ENCODE peak calls at places on chromosome 13, in four cellular contexts. B is WTC11, J is MM.1S, Q is endothelial cell of umbilical vein. V is an unnamed sample.

GRCh38 chr13:33218426-33218825 is 67.1 kb downstream of the STARD13 start:
- DNase-seq in B (no peak), J (no peak), Q (no peak), V (no peak)

GRCh38 chr13:58712191-58712590 is 1080.6 kb downstream of the PCDH17 start:
- DNase-seq in Q (no peak), B (peak; percentile 68), J (no peak), V (no peak)

GRCh38 chr13:38849316-38849715 is 141.3 kb downstream of the STOML3 start:
- DNase-seq in B (no peak), Q (no peak), J (no peak), V (no peak)

GRCh38 chr13:101570410-101570809 is 117.9 kb downstream of the ITGBL1 start:
- DNase-seq in J (peak; percentile 9), Q (no peak), B (no peak), V (no peak)

GRCh38 chr13:100075700-100076587 is 12.9 kb upstream of the PCCA start:
- DNase-seq in B (no peak), J (no peak), Q (no peak), V (no peak)

GRCh38 chr13:73551736-73552135 is 492.9 kb downstream of the KLF5 start:
- DNase-seq in J (no peak), B (no peak), Q (no peak), V (no peak)

GRCh38 chr13:110216403-110217041 is 90.4 kb downstream of the COL4A1 start:
- DNase-seq in B (no peak), Q (peak; percentile 65), J (no peak), V (no peak)

GRCh38 chr13:20769091-20769490 is 4.7 kb downstream of the EEF1AKMT1 start:
- DNase-seq in B (no peak), Q (peak; percentile 94), J (no peak), V (no peak)

GRCh38 chr13:102039264-102039663 is 362.6 kb downstream of the FGF14 start:
- DNase-seq in Q (no peak), B (no peak), J (no peak), V (no peak)

GRCh38 chr13:77779461-77780272 is 82.2 kb downstream of the SLAIN1 start:
- DNase-seq in J (peak; percentile 85), Q (peak; percentile 86), B (no peak), V (no peak)

GRCh38 chr13:113387396-113387795 is 23.5 kb upstream of the GRTP1 start:
- DNase-seq in J (no peak), B (no peak), Q (no peak), V (no peak)

GRCh38 chr13:44976196-44976595 is 13.1 kb downstream of the NUFIP1 start:
- DNase-seq in B (no peak), J (no peak), Q (no peak), V (no peak)

GRCh38 chr13:44976949-44977583 is 12.2 kb downstream of the NUFIP1 start:
- DNase-seq in B (no peak), Q (peak; percentile 53), J (no peak), V (no peak)

GRCh38 chr13:44974056-44974798 is 15.0 kb downstream of the NUFIP1 start:
- DNase-seq in J (no peak), Q (peak; percentile 84), B (no peak), V (no peak)

GRCh38 chr13:44972956-44973581 is 16.2 kb downstream of the NUFIP1 start:
- DNase-seq in Q (peak; percentile 40), J (no peak), B (no peak), V (no peak)

DNA sequence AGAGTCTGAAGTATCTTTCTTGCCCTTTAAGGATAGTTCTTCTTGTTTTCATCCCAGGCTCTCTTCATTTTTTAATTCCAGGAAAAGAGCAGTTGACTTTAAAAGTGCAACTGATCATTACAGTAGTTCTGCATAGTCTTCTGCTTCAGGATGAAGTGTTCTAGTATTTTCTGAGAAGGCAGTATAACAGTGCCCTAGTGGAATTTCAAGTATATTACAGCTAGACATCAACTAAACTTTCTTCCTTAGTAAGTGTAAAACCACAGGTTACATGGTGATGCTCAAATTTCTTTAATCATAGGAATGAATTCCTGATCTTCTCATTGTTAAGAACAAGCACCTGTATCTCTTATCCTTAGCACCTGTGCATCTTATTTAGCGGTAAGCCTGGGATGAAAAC is 10.9 kb downstream of the NUFIP1 start:
- DNase-seq in B (no peak), J (no peak), Q (no peak), V (no peak)
- TF ChIP-seq CTCF in B (no peak), J (no peak), Q (no peak), V (peak; percentile 55)

DNA sequence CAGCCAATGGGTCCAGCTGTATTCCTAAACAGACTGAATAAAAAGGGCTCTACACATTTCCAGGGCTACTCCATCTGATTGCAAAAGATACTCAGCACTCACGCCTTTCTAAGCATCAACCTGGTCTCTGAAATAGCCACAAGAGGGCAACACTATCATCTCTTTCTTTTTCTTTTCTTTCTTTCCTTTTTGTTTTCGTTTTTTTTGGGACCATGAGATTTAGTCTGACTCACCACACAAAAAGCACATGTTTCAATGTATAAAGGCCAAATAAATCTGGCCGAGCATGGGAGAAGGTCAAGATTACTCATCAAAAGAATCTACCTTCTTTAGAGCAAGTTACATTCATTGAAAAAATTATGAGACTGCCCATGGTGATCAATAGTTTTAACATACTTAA is 805.6 kb upstream of the ARGLU1 start:
- DNase-seq in Q (peak; percentile 91), J (no peak), B (no peak), V (no peak)
- TF ChIP-seq CTCF in Q (peak; percentile 59), J (peak; percentile 40), B (no peak), V (peak; percentile 77)

GRCh38 chr13:97127842-97128241 is 94.3 kb upstream of the MBNL2 start:
- DNase-seq in J (peak; percentile 12), B (no peak), Q (no peak), V (no peak)

GRCh38 chr13:97122381-97122996 is 99.6 kb upstream of the MBNL2 start:
- DNase-seq in J (no peak), Q (peak; percentile 72), B (no peak), V (no peak)

GRCh38 chr13:97124237-97124636 is 97.9 kb upstream of the MBNL2 start:
- DNase-seq in Q (no peak), J (no peak), B (no peak), V (no peak)

GRCh38 chr13:97125051-97125809 is 96.9 kb upstream of the MBNL2 start:
- DNase-seq in B (peak; percentile 15), Q (no peak), J (no peak), V (no peak)

DNA sequence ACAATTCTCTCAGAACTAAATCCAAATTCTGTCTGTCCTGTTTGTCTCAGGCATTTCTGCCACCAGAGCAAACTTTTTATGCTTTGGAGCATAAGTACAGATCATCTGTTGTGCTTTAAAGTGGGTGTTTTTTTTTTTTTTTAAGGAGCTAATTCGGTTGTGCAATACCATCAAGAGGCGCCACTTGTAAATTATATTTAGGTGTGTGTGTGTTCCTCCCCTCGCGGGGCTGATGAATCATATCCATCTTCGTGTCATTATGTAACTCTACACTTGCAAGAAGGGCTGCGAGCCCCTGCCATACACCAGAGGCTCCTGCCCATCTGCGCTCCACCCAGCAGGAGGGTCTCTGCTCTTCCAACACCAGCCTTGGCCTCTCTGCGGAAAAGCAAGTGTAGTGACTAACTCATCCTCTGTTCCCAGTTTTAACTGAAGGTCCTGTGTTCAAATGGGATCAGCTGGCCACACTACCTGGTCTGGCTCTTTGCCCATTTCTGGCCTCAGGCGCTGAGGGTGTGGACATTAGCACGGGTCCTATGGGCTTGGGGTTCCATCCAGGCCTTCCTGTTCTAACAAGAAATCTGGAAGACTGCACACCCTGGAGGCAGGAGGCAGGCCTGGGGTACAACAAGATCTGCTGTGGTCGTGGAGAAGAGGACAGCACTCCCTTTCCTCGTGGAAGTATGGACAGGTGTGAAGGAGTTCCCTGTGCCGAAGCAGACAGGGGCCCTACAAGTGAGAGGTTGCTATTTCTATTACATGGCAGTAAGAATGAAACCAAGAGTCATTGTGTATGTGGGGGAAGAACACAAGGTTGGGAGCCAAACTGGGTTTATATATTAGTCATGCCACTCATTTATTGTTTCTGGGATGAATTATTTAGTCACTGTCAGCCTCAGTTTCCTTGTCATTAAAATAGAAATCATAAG is 96.1 kb upstream of the MBNL2 start:
- DNase-seq in B (no peak), Q (no peak), J (no peak), V (no peak)
- TF ChIP-seq CTCF in B (no peak), Q (no peak), J (no peak), V (peak; percentile 11)

GRCh38 chr13:36815069-36815468 is 4.0 kb upstream of the RFXAP start:
- DNase-seq in Q (no peak), J (no peak), B (no peak), V (no peak)
- TF ChIP-seq CTCF in Q (no peak), J (peak; percentile 25), B (peak; percentile 33), V (peak; percentile 59)

GRCh38 chr13:51589793-51590192 is 5.5 kb downstream of the WDFY2 start:
- DNase-seq in J (no peak), B (no peak), Q (peak; percentile 4), V (no peak)

GRCh38 chr13:51588406-51588949 is 4.2 kb downstream of the WDFY2 start:
- DNase-seq in Q (no peak), J (no peak), B (no peak), V (no peak)

GRCh38 chr13:51594432-51594831 is 10.2 kb downstream of the WDFY2 start:
- DNase-seq in B (no peak), Q (no peak), J (no peak), V (no peak)

GRCh38 chr13:51590231-51590630 is 6.0 kb downstream of the WDFY2 start:
- DNase-seq in B (no peak), J (no peak), Q (no peak), V (no peak)

GRCh38 chr13:51590966-51591627 is 6.8 kb downstream of the WDFY2 start:
- DNase-seq in B (no peak), Q (peak; percentile 44), J (no peak), V (no peak)
- TF ChIP-seq CTCF in B (no peak), Q (no peak), J (no peak), V (no peak)